ENCODE peak calls at places on chromosome 6, in ten cellular contexts. Y, W, H, S, E, Z, T, G, B and O are unnamed samples.
A peak's percentile ranks its signal among the peaks of the same experiment; 100 is the strongest.

GRCh38 chr6:154938245-154938583 is 56.9 kb upstream of the TIAM2 start:
- DNase-seq in Y (no peak), Z (no peak), S (no peak), H (peak; percentile 82), G (no peak), T (no peak), E (no peak), W (no peak), B (no peak), O (no peak)

GRCh38 chr6:166904101-166904746 is 52.1 kb downstream of the RNASET2 start:
- DNase-seq in Y (no peak), W (peak; percentile 66), E (no peak), B (no peak), T (no peak), S (no peak), Z (no peak), H (no peak), G (no peak), O (no peak)

GRCh38 chr6:146286976-146287375 is 256.7 kb upstream of the RAB32 start:
- DNase-seq in G (no peak), S (no peak), Z (peak; percentile 6), H (no peak), E (no peak), B (no peak), T (no peak), W (no peak), Y (no peak), O (no peak)

GRCh38 chr6:150418825-150419594 is 50.2 kb downstream of the IYD start:
- DNase-seq in H (no peak), W (peak; percentile 63), S (peak; percentile 55), B (peak; percentile 50), E (peak; percentile 76), G (peak; percentile 51), T (peak; percentile 57), Y (peak; percentile 73), Z (peak; percentile 81), O (peak; percentile 76)

GRCh38 chr6:45021652-45022051 is 306.5 kb upstream of the RUNX2 start:
- DNase-seq in W (no peak), G (no peak), B (peak; percentile 80), H (no peak), E (no peak), S (no peak), T (peak; percentile 66), Y (no peak), Z (peak; percentile 16), O (no peak)

GRCh38 chr6:106974337-106974998 is at the start of gene CD24:
- DNase-seq in E (no peak), T (no peak), S (peak; percentile 76), B (no peak), W (peak; percentile 73), H (no peak), Z (no peak), Y (peak; percentile 76), G (no peak), O (no peak)

GRCh38 chr6:7502743-7503142 is 38.7 kb upstream of the DSP start:
- DNase-seq in W (peak; percentile 29), B (no peak), Z (no peak), E (no peak), H (no peak), S (no peak), Y (no peak), T (no peak), G (no peak), O (no peak)

GRCh38 chr6:81613606-81614005 is 138.9 kb downstream of the TENT5A start:
- DNase-seq in E (no peak), Y (no peak), W (no peak), T (peak; percentile 92), G (no peak), H (no peak), Z (peak; percentile 78), S (peak; percentile 53), B (peak; percentile 56), O (no peak)

GRCh38 chr6:157486632-157487031 is 105.6 kb downstream of the ZDHHC14 start:
- DNase-seq in S (no peak), T (no peak), G (no peak), Y (no peak), H (no peak), E (no peak), B (peak; percentile 24), W (no peak), Z (no peak), O (no peak)

GRCh38 chr6:16600701-16601100 is 160.6 kb downstream of the ATXN1 start:
- DNase-seq in Z (no peak), B (no peak), W (no peak), E (no peak), Y (no peak), S (peak; percentile 16), G (no peak), T (no peak), H (no peak), O (no peak)

GRCh38 chr6:169246445-169246844 is 7.2 kb downstream of the THBS2 start:
- DNase-seq in T (peak; percentile 9), E (no peak), B (no peak), G (no peak), S (no peak), Z (no peak), W (no peak), H (no peak), Y (no peak), O (peak; percentile 51)

GRCh38 chr6:89085409-89086012 is 5.0 kb downstream of the PNRC1 start:
- DNase-seq in W (no peak), E (no peak), S (no peak), Z (no peak), Y (no peak), H (no peak), B (no peak), T (no peak), G (no peak), O (no peak)

GRCh38 chr6:11241793-11242201 is 9.3 kb upstream of the NEDD9 start:
- DNase-seq in Z (peak; percentile 67), T (no peak), E (peak; percentile 66), B (no peak), W (peak; percentile 85), S (no peak), H (no peak), G (no peak), Y (no peak), O (peak; percentile 79)

GRCh38 chr6:71496018-71496800 is 207.6 kb downstream of the OGFRL1 start:
- DNase-seq in T (peak; percentile 60), S (no peak), G (no peak), W (no peak), Z (no peak), H (no peak), E (no peak), B (peak; percentile 3), Y (no peak), O (no peak)